ENCODE peak calls at places on chromosome 1, in four cellular contexts. H is T1000; G is GM18507; Y is activated naive CD4-positive, alpha-beta T cell treated with Interleukin-2 at 50 U/mL for 16 hours. D is an unnamed sample.

GRCh38 chr1:157798211-157798610 is 21.3 kb upstream of the FCRL2 start:
- DNase-seq in G (no peak), H (no peak), Y (no peak), D (no peak)

GRCh38 chr1:85308837-85309350 is 32.5 kb upstream of the BCL10 start:
- DNase-seq in Y (no peak), G (no peak), H (no peak), D (no peak)

GRCh38 chr1:97925161-97925560 is 4.3 kb upstream of the DPYD start:
- DNase-seq in Y (no peak), H (no peak), G (no peak), D (no peak)

GRCh38 chr1:31669786-31670582 is 25.3 kb upstream of the PEF1 start:
- DNase-seq in H (peak; percentile 46), G (no peak), Y (peak; percentile 9), D (no peak)

GRCh38 chr1:46202975-46203737 is at the start of gene LURAP1:
- DNase-seq in Y (peak; percentile 48), H (peak; percentile 51), G (no peak), D (no peak)

GRCh38 chr1:54290443-54291184 is 90.6 kb downstream of the MRPL37 start:
- DNase-seq in G (no peak), Y (no peak), H (no peak), D (no peak)

GRCh38 chr1:161730050-161730564 is 8.8 kb downstream of the FCRLB start:
- DNase-seq in G (no peak), Y (no peak), H (no peak), D (no peak)

GRCh38 chr1:119147626-119148180 is 7.2 kb upstream of the WARS2 start:
- DNase-seq in Y (no peak), H (no peak), G (no peak), D (no peak)

GRCh38 chr1:246798107-246798506 is 73.9 kb downstream of the SCCPDH start:
- DNase-seq in H (no peak), G (no peak), Y (no peak), D (no peak)

GRCh38 chr1:156885314-156885713 is 8.2 kb upstream of the PEAR1 start:
- DNase-seq in H (no peak), Y (no peak), G (no peak), D (no peak)

GRCh38 chr1:43414634-43415223 is 25.0 kb downstream of the SZT2 start:
- DNase-seq in G (peak; percentile 14), Y (peak; percentile 57), H (no peak), D (no peak)

GRCh38 chr1:240784776-240785175 is 172.8 kb upstream of the GREM2 start:
- DNase-seq in G (no peak), Y (no peak), H (no peak), D (no peak)

GRCh38 chr1:85583355-85584263 is 3.0 kb downstream of the CCN1 start:
- DNase-seq in G (no peak), Y (no peak), H (no peak), D (no peak)

GRCh38 chr1:63575340-63575826 is 17.8 kb upstream of the PGM1 start:
- DNase-seq in H (no peak), G (no peak), Y (no peak), D (no peak)

GRCh38 chr1:222547260-222547614 is 667 bp downstream of the HHIPL2 start:
- DNase-seq in G (no peak), H (no peak), Y (no peak), D (no peak)

GRCh38 chr1:63403386-63403785 is 36.0 kb downstream of the ALG6 start:
- DNase-seq in H (no peak), G (no peak), Y (no peak), D (no peak)

GRCh38 chr1:27005648-27006496 is 6.8 kb downstream of the TENT5B start:
- DNase-seq in G (no peak), Y (no peak), H (no peak), D (no peak)

D was measured in amniotic stem cell.